ENCODE peak calls at places on chromosome 1, in ten cellular contexts. E is CD8-positive, alpha-beta T cell; U is MM.1S; M is pancreas; C is body of pancreas; S is prostate gland; B is esophagus squamous epithelium; Z is OCI-LY7; Y is thoracic aorta; L is left ventricle myocardium inferior. P is an unnamed sample.
A peak's percentile ranks its signal among the peaks of the same experiment; 100 is the strongest.

GRCh38 chr1:60867782-60868181 is 214.6 kb upstream of the NFIA start:
- DNase-seq in M (no peak), B (no peak), Y (no peak), L (no peak), E (no peak), U (no peak), C (no peak), Z (no peak), S (no peak), P (no peak)

GRCh38 chr1:60132985-60133673 is 59.6 kb upstream of the C1orf87 start:
- DNase-seq in U (peak; percentile 29), L (no peak), C (no peak), Z (no peak), B (no peak), E (no peak), Y (no peak), S (no peak), M (no peak), P (no peak)

GRCh38 chr1:229209816-229210215 is 61.1 kb upstream of the RAB4A start:
- DNase-seq in B (no peak), M (no peak), E (no peak), Z (no peak), L (no peak), Y (no peak), U (no peak), C (no peak), S (no peak), P (no peak)

GRCh38 chr1:50968884-50969610 is 998 bp upstream of the CDKN2C start:
- DNase-seq in Y (no peak), L (peak; percentile 51), M (peak; percentile 87), U (no peak), B (no peak), C (peak; percentile 65), S (peak; percentile 49), E (peak; percentile 22), Z (peak; percentile 69), P (peak; percentile 51)

GRCh38 chr1:228150021-228150457 is 309 bp downstream of the GJC2 start:
- DNase-seq in L (no peak), B (no peak), Y (no peak), S (no peak), C (no peak), M (peak; percentile 79), Z (no peak), E (no peak), U (no peak), P (no peak)

GRCh38 chr1:8091691-8092090 is 65.6 kb upstream of the ERRFI1 start:
- DNase-seq in M (no peak), Y (no peak), L (no peak), B (no peak), Z (no peak), U (no peak), S (no peak), C (no peak), E (no peak), P (no peak)

GRCh38 chr1:114511048-114511785 is at the start of gene TRIM33:
- DNase-seq in E (peak; percentile 92), M (peak; percentile 95), S (peak; percentile 90), Z (peak; percentile 96), Y (peak; percentile 44), B (peak; percentile 62), L (peak; percentile 94), U (peak; percentile 88), C (peak; percentile 92), P (peak; percentile 91)

GRCh38 chr1:31161571-31161970 is 78.1 kb downstream of the NKAIN1 start:
- DNase-seq in M (no peak), Y (no peak), Z (no peak), S (no peak), U (no peak), B (no peak), E (no peak), C (no peak), L (no peak), P (no peak)

GRCh38 chr1:65109515-65109914 is 38.5 kb upstream of the AK4 start:
- DNase-seq in E (no peak), Z (no peak), S (no peak), M (no peak), Y (no peak), U (no peak), C (no peak), B (no peak), L (no peak), P (no peak)

GRCh38 chr1:31932491-31933316 is 5.5 kb downstream of the PTP4A2 start:
- DNase-seq in Z (peak; percentile 56), L (no peak), C (no peak), E (no peak), S (no peak), M (no peak), U (no peak), Y (no peak), B (no peak), P (no peak)

GRCh38 chr1:235882816-235883215 is 16.1 kb upstream of the LYST start:
- DNase-seq in L (no peak), M (no peak), U (no peak), B (no peak), S (no peak), C (no peak), Z (no peak), Y (no peak), E (no peak), P (no peak)

GRCh38 chr1:184562801-184563200 is 176.0 kb downstream of the C1orf21 start:
- DNase-seq in S (no peak), Z (no peak), E (no peak), B (no peak), Y (no peak), M (no peak), U (peak; percentile 66), C (no peak), L (no peak), P (no peak)

GRCh38 chr1:46806196-46807020 is 7.6 kb downstream of the CYP4B1 start:
- DNase-seq in S (peak; percentile 72), E (no peak), M (no peak), Y (peak; percentile 7), L (peak; percentile 79), U (no peak), Z (no peak), C (peak; percentile 53), B (no peak), P (peak; percentile 85)

DNA sequence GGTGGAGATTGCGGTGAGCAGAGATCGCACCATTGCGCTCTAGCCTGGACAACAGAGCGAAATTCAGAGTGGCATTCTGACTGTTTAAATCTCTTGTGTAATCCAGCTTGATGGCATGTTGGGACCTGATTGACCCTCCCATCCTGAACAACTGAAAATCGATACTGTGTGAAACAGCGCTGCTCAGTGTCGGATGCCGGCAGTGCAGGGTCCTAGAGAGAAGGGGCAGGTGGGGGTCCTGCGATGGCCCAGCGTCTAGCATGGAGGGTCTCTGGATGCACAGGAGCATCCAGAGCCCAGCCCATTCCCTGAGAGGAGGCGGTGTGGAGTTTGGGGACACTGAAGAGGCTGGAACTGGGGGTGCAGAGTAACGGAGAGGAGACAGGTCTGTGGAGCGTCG is 15.8 kb downstream of the AGT start:
- DNase-seq in M (no peak), B (no peak), L (no peak), U (no peak), S (no peak), Y (no peak), Z (no peak), E (no peak), C (no peak), P (no peak)
- TF ChIP-seq CTCF in M (no peak), B (no peak), L (no peak), U (no peak), S (no peak), Y (no peak), Z (no peak), E (no peak), C (no peak), P (no peak)

DNA sequence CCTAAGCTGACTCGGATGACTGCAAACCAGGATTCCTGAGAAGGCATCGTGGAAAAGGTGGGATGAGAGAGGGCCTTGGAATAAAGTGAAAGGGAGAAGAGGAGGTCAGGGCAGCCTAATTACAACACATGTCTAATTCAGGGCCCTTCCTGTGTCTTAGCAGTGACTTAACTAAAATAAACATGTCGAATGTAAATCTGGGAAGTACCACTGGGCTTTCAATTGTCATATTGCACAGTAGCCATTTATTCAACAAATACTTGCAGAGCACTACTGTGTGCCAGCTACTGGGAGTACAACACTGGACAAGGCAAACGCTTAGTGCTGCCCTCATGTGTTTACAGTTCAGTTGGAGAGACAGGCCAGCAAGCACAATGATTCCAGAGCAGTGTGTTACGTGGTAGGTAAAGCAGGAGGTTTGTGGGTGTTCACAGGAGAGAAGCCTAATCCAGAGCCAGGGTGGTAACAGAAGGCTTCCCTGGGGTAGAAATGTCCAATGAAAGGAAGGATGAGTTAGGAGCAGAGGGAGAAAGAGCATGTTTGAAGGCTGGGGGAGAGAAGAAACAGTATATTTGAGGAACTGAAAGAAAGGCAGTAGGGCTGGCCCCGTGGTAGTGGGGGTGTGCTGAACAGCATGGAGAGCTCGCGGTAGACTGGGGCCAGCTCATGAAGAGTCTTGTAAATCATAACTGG is 38.0 kb upstream of the RASAL2 start:
- DNase-seq in Y (no peak), C (no peak), U (peak; percentile 17), E (no peak), Z (peak; percentile 3), B (no peak), S (no peak), M (no peak), L (no peak), P (no peak)
- H3K4me1 ChIP-seq in Y (peaks cover 43% of the 10 kb centered on the region), C (peaks cover 11% of the 10 kb centered on the region), U (peaks cover 2% of the 10 kb centered on the region), E (no peaks in the 10 kb centered on the region), Z (no peaks in the 10 kb centered on the region), B (peaks cover 76% of the 10 kb centered on the region), S (no peaks in the 10 kb centered on the region), M (peaks cover 18% of the 10 kb centered on the region), L (peaks cover 85% of the 10 kb centered on the region), P (peaks cover 16% of the 10 kb centered on the region)

GRCh38 chr1:1574721-1575537 is at the start of gene SSU72:
- DNase-seq in E (peak; percentile 93), M (peak; percentile 97), L (peak; percentile 94), Y (peak; percentile 73), U (peak; percentile 93), B (peak; percentile 78), Z (peak; percentile 96), S (peak; percentile 89), C (peak; percentile 94), P (peak; percentile 91)

GRCh38 chr1:1577367-1578011 is 2.8 kb upstream of the SSU72 start:
- DNase-seq in C (no peak), B (no peak), E (no peak), L (no peak), Z (no peak), M (no peak), Y (no peak), U (no peak), S (no peak), P (no peak)

GRCh38 chr1:1569341-1569740 is 5.3 kb downstream of the SSU72 start:
- DNase-seq in B (no peak), Y (no peak), Z (no peak), E (no peak), S (no peak), L (no peak), C (no peak), M (no peak), U (no peak), P (no peak)

GRCh38 chr1:1578371-1578940 is 3.8 kb upstream of the SSU72 start:
- DNase-seq in C (no peak), Y (no peak), S (no peak), M (no peak), B (no peak), E (no peak), Z (no peak), L (no peak), U (no peak), P (no peak)

GRCh38 chr1:1573843-1574720 is 581 bp downstream of the SSU72 start:
- DNase-seq in Y (no peak), Z (peak; percentile 84), M (no peak), U (peak; percentile 20), S (peak; percentile 42), C (peak; percentile 71), E (peak; percentile 70), B (no peak), L (peak; percentile 63), P (peak; percentile 59)
- TF ChIP-seq CTCF in Y (no peak), Z (peak; percentile 56), M (no peak), U (peak; percentile 13), S (no peak), C (no peak), E (no peak), B (no peak), L (peak; percentile 5), P (no peak)

GRCh38 chr1:223711838-223712183 is 528 bp upstream of the CAPN2 start:
- DNase-seq in B (no peak), L (no peak), C (no peak), Z (no peak), Y (no peak), E (no peak), U (no peak), M (no peak), S (no peak), P (no peak)
- H3K4me1 ChIP-seq in B (peaks cover 85% of the 10 kb centered on the region), L (peaks cover 87% of the 10 kb centered on the region), C (peaks cover 48% of the 10 kb centered on the region), Z (no peaks in the 10 kb centered on the region), Y (peaks cover 66% of the 10 kb centered on the region), E (peaks cover 52% of the 10 kb centered on the region), U (peaks cover 47% of the 10 kb centered on the region), M (peaks cover 38% of the 10 kb centered on the region), S (peaks cover 11% of the 10 kb centered on the region), P (peaks cover 21% of the 10 kb centered on the region)